ENCODE peak calls at places on chromosome 2, in four cellular contexts. One of them, this sample, is unnamed.

GRCh38 chr2:230821261-230821990 is 43.3 kb upstream of the ITM2C start:
- DNase-seq in AG10803: no peak
- DNase-seq in lower lobe of right lung: no peak
- DNase-seq in amniotic epithelial cell: no peak
- DNase-seq in this sample: no peak

GRCh38 chr2:233331536-233331935 is 22.8 kb upstream of the DGKD start:
- DNase-seq in AG10803: no peak
- DNase-seq in amniotic epithelial cell: no peak
- DNase-seq in lower lobe of right lung: peak
- DNase-seq in this sample: no peak

GRCh38 chr2:11738589-11739436 is 7.6 kb upstream of the LPIN1 start:
- DNase-seq in AG10803: peak
- DNase-seq in amniotic epithelial cell: peak
- DNase-seq in lower lobe of right lung: peak
- DNase-seq in this sample: no peak

GRCh38 chr2:83957001-83957400 is 502.1 kb downstream of the SUCLG1 start:
- DNase-seq in AG10803: no peak
- DNase-seq in lower lobe of right lung: no peak
- DNase-seq in amniotic epithelial cell: no peak
- DNase-seq in this sample: no peak

GRCh38 chr2:188207554-188207953 is 84.1 kb upstream of the GULP1 start:
- DNase-seq in amniotic epithelial cell: no peak
- DNase-seq in AG10803: no peak
- DNase-seq in lower lobe of right lung: no peak
- DNase-seq in this sample: no peak

GRCh38 chr2:185147361-185147760 is 549.0 kb downstream of the ZNF804A start:
- DNase-seq in AG10803: no peak
- DNase-seq in lower lobe of right lung: no peak
- DNase-seq in amniotic epithelial cell: no peak
- DNase-seq in this sample: no peak

GRCh38 chr2:149329068-149329467 is 1.3 kb upstream of the LYPD6 start:
- DNase-seq in AG10803: no peak
- DNase-seq in lower lobe of right lung: no peak
- DNase-seq in amniotic epithelial cell: no peak
- DNase-seq in this sample: no peak

GRCh38 chr2:237345891-237346640 is 67.9 kb downstream of the COL6A3 start:
- DNase-seq in AG10803: peak
- DNase-seq in amniotic epithelial cell: no peak
- DNase-seq in lower lobe of right lung: no peak
- DNase-seq in this sample: peak

GRCh38 chr2:135744761-135745314 is 3.2 kb downstream of the UBXN4 start:
- DNase-seq in lower lobe of right lung: no peak
- DNase-seq in amniotic epithelial cell: peak
- DNase-seq in AG10803: peak
- DNase-seq in this sample: no peak

GRCh38 chr2:200758341-200758740 is 53.4 kb upstream of the BZW1 start:
- DNase-seq in AG10803: no peak
- DNase-seq in lower lobe of right lung: no peak
- DNase-seq in amniotic epithelial cell: no peak
- DNase-seq in this sample: no peak

GRCh38 chr2:210167227-210167626 is 4.0 kb downstream of the KANSL1L start:
- DNase-seq in lower lobe of right lung: no peak
- DNase-seq in AG10803: no peak
- DNase-seq in amniotic epithelial cell: peak
- DNase-seq in this sample: no peak

GRCh38 chr2:151976945-151977353 is 121.9 kb downstream of the CACNB4 start:
- DNase-seq in amniotic epithelial cell: no peak
- DNase-seq in AG10803: no peak
- DNase-seq in lower lobe of right lung: no peak
- DNase-seq in this sample: no peak

GRCh38 chr2:173124441-173124840 is 48.8 kb downstream of the MAP3K20 start:
- DNase-seq in amniotic epithelial cell: no peak
- DNase-seq in lower lobe of right lung: no peak
- DNase-seq in AG10803: peak
- DNase-seq in this sample: no peak

GRCh38 chr2:238969857-238970256 is 122.0 kb downstream of the TWIST2 start:
- DNase-seq in amniotic epithelial cell: no peak
- DNase-seq in lower lobe of right lung: no peak
- DNase-seq in AG10803: no peak
- DNase-seq in this sample: no peak

GRCh38 chr2:131201098-131201497 is 8.2 kb upstream of the POTEE start:
- DNase-seq in amniotic epithelial cell: no peak
- DNase-seq in AG10803: no peak
- DNase-seq in lower lobe of right lung: no peak
- DNase-seq in this sample: no peak

GRCh38 chr2:200713704-200714064 is 98.0 kb upstream of the BZW1 start:
- DNase-seq in amniotic epithelial cell: no peak
- DNase-seq in lower lobe of right lung: no peak
- DNase-seq in AG10803: no peak
- DNase-seq in this sample: no peak

GRCh38 chr2:29394311-29394710 is 279.1 kb downstream of the CLIP4 start:
- DNase-seq in AG10803: no peak
- DNase-seq in lower lobe of right lung: no peak
- DNase-seq in amniotic epithelial cell: no peak
- DNase-seq in this sample: no peak

GRCh38 chr2:1967242-1968210 is 223.2 kb upstream of the PXDN start:
- DNase-seq in AG10803: no peak
- DNase-seq in lower lobe of right lung: no peak
- DNase-seq in amniotic epithelial cell: no peak
- DNase-seq in this sample: no peak

GRCh38 chr2:85188852-85189251 is 55.7 kb downstream of the TCF7L1 start:
- DNase-seq in amniotic epithelial cell: no peak
- DNase-seq in AG10803: peak
- DNase-seq in lower lobe of right lung: no peak
- DNase-seq in this sample: no peak

GRCh38 chr2:120464448-120464931 is 118.6 kb downstream of the INHBB start:
- DNase-seq in amniotic epithelial cell: no peak
- DNase-seq in AG10803: no peak
- DNase-seq in lower lobe of right lung: peak
- DNase-seq in this sample: no peak

GRCh38 chr2:175003875-175004729 is 1.1 kb downstream of the CHN1 start:
- DNase-seq in AG10803: no peak
- DNase-seq in amniotic epithelial cell: no peak
- DNase-seq in lower lobe of right lung: no peak
- DNase-seq in this sample: no peak

GRCh38 chr2:2715036-2715818 is 384.2 kb upstream of the MYT1L start:
- DNase-seq in lower lobe of right lung: peak
- DNase-seq in amniotic epithelial cell: no peak
- DNase-seq in AG10803: no peak
- DNase-seq in this sample: no peak

GRCh38 chr2:176056411-176056810 is 27.4 kb downstream of the EVX2 start:
- DNase-seq in AG10803: no peak
- DNase-seq in lower lobe of right lung: no peak
- DNase-seq in amniotic epithelial cell: no peak
- DNase-seq in this sample: no peak

GRCh38 chr2:138831154-138831553 is 51.0 kb upstream of the NXPH2 start:
- DNase-seq in amniotic epithelial cell: no peak
- DNase-seq in AG10803: no peak
- DNase-seq in lower lobe of right lung: no peak
- DNase-seq in this sample: no peak

GRCh38 chr2:196131384-196131861 is 40.0 kb downstream of the STK17B start:
- DNase-seq in lower lobe of right lung: peak
- DNase-seq in amniotic epithelial cell: peak
- DNase-seq in AG10803: peak
- DNase-seq in this sample: no peak

GRCh38 chr2:174859563-174860169 is 95.4 kb upstream of the CHRNA1 start:
- DNase-seq in lower lobe of right lung: no peak
- DNase-seq in amniotic epithelial cell: no peak
- DNase-seq in AG10803: no peak
- DNase-seq in this sample: no peak

GRCh38 chr2:112165296-112165695 is 27.1 kb downstream of the FBLN7 start:
- DNase-seq in AG10803: no peak
- DNase-seq in amniotic epithelial cell: no peak
- DNase-seq in lower lobe of right lung: no peak
- DNase-seq in this sample: no peak

This sample was measured in vagina.